ENCODE peak calls at places on chromosomes 12 and 14, in eight cellular contexts. One of them, this sample, is unnamed.

GRCh38 chr12:52203126-52203921 is 11.5 kb upstream of the KRT80 start:
- DNase-seq in Caco-2: peak; percentile 50
- DNase-seq in CD8-positive, alpha-beta T cell: no peak
- DNase-seq in lower leg skin: peak; percentile 96
- DNase-seq in A549: peak; percentile 96
- DNase-seq in psoas muscle: no peak
- DNase-seq in BJ: peak; percentile 65
- DNase-seq in astrocyte: peak; percentile 87
- DNase-seq in this sample: peak; percentile 67

GRCh38 chr12:58105225-58106119 is 164.1 kb downstream of the ATP23 start:
- DNase-seq in A549: peak; percentile 10
- DNase-seq in psoas muscle: no peak
- DNase-seq in CD8-positive, alpha-beta T cell: no peak
- DNase-seq in lower leg skin: no peak
- DNase-seq in astrocyte: peak; percentile 7
- DNase-seq in BJ: no peak
- DNase-seq in Caco-2: no peak
- DNase-seq in this sample: no peak

GRCh38 chr14:70563417-70563816 is 28.6 kb upstream of the ADAM20 start:
- DNase-seq in lower leg skin: no peak
- DNase-seq in psoas muscle: no peak
- DNase-seq in Caco-2: no peak
- DNase-seq in astrocyte: no peak
- DNase-seq in CD8-positive, alpha-beta T cell: no peak
- DNase-seq in A549: no peak
- DNase-seq in BJ: no peak
- DNase-seq in this sample: no peak

GRCh38 chr12:16198884-16199283 is 78.6 kb downstream of the SLC15A5 start:
- DNase-seq in astrocyte: no peak
- DNase-seq in psoas muscle: no peak
- DNase-seq in Caco-2: no peak
- DNase-seq in CD8-positive, alpha-beta T cell: no peak
- DNase-seq in A549: no peak
- DNase-seq in lower leg skin: no peak
- DNase-seq in BJ: no peak
- DNase-seq in this sample: no peak

GRCh38 chr14:60648934-60649814 is at the start of gene SIX1:
- DNase-seq in psoas muscle: peak; percentile 92
- DNase-seq in CD8-positive, alpha-beta T cell: peak; percentile 5
- DNase-seq in Caco-2: peak; percentile 75
- DNase-seq in astrocyte: peak; percentile 84
- DNase-seq in BJ: peak; percentile 56
- DNase-seq in A549: peak; percentile 93
- DNase-seq in lower leg skin: peak; percentile 89
- DNase-seq in this sample: peak; percentile 60

GRCh38 chr12:1318327-1319031 is 275.9 kb downstream of the FBXL14 start:
- DNase-seq in BJ: peak; percentile 29
- DNase-seq in A549: no peak
- DNase-seq in psoas muscle: no peak
- DNase-seq in astrocyte: peak; percentile 62
- DNase-seq in Caco-2: no peak
- DNase-seq in lower leg skin: no peak
- DNase-seq in CD8-positive, alpha-beta T cell: no peak
- DNase-seq in this sample: peak; percentile 29

GRCh38 chr14:21039059-21039422 is 3.1 kb upstream of the RNASE7 start:
- DNase-seq in lower leg skin: peak; percentile 96
- DNase-seq in psoas muscle: peak; percentile 96
- DNase-seq in CD8-positive, alpha-beta T cell: no peak
- DNase-seq in Caco-2: no peak
- DNase-seq in BJ: no peak
- DNase-seq in astrocyte: peak; percentile 49
- DNase-seq in A549: no peak
- DNase-seq in this sample: no peak

GRCh38 chr14:68047910-68048309 is 228.3 kb downstream of the RAD51B start:
- DNase-seq in Caco-2: no peak
- DNase-seq in A549: peak; percentile 50
- DNase-seq in BJ: no peak
- DNase-seq in astrocyte: peak; percentile 63
- DNase-seq in CD8-positive, alpha-beta T cell: no peak
- DNase-seq in psoas muscle: no peak
- DNase-seq in lower leg skin: no peak
- DNase-seq in this sample: peak; percentile 28

GRCh38 chr14:91078095-91078737 is 17.8 kb upstream of the RPS6KA5 start:
- DNase-seq in CD8-positive, alpha-beta T cell: peak; percentile 30
- DNase-seq in BJ: no peak
- DNase-seq in psoas muscle: no peak
- DNase-seq in Caco-2: no peak
- DNase-seq in A549: no peak
- DNase-seq in astrocyte: no peak
- DNase-seq in lower leg skin: peak; percentile 26
- DNase-seq in this sample: no peak

GRCh38 chr12:94297325-94297724 is 148.9 kb downstream of the PLXNC1 start:
- DNase-seq in lower leg skin: no peak
- DNase-seq in psoas muscle: no peak
- DNase-seq in Caco-2: no peak
- DNase-seq in CD8-positive, alpha-beta T cell: no peak
- DNase-seq in BJ: no peak
- DNase-seq in astrocyte: no peak
- DNase-seq in A549: no peak
- DNase-seq in this sample: no peak

GRCh38 chr14:59244581-59244980 is 56.1 kb downstream of the DAAM1 start:
- DNase-seq in lower leg skin: no peak
- DNase-seq in Caco-2: no peak
- DNase-seq in BJ: no peak
- DNase-seq in CD8-positive, alpha-beta T cell: no peak
- DNase-seq in A549: no peak
- DNase-seq in psoas muscle: no peak
- DNase-seq in astrocyte: no peak
- DNase-seq in this sample: no peak

DNA sequence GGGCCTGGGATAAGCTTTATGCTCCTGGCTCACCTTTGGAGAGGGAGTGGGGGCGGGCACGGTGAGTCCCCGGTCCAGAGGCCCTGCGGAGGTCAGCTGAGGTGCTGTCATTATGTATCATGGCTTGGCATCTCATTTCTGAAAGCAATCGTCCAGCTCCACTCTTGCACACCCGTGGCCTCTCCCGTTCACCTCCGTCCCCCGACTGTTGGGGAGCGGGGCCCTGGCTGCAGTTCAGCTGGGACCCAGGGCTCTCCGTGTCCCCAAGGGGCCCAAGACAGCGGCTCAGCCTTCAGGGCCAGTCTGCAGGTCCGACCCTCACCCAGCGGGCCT is 10.6 kb downstream of the BMP4 start:
- DNase-seq in astrocyte: no peak
- DNase-seq in A549: no peak
- DNase-seq in Caco-2: no peak
- DNase-seq in CD8-positive, alpha-beta T cell: no peak
- DNase-seq in BJ: no peak
- DNase-seq in psoas muscle: no peak
- DNase-seq in lower leg skin: no peak
- DNase-seq in this sample: no peak
- H3K4me3 ChIP-seq in astrocyte: no peak overlapping the region
- H3K4me3 ChIP-seq in A549: no peak overlapping the region
- H3K4me3 ChIP-seq in Caco-2: no peak overlapping the region
- H3K4me3 ChIP-seq in CD8-positive, alpha-beta T cell: no peak overlapping the region
- H3K4me3 ChIP-seq in BJ: no peak overlapping the region
- H3K4me3 ChIP-seq in psoas muscle: no peak overlapping the region
- H3K4me3 ChIP-seq in lower leg skin: no peak overlapping the region
- H3K4me3 ChIP-seq in this sample: no peak overlapping the region

DNA sequence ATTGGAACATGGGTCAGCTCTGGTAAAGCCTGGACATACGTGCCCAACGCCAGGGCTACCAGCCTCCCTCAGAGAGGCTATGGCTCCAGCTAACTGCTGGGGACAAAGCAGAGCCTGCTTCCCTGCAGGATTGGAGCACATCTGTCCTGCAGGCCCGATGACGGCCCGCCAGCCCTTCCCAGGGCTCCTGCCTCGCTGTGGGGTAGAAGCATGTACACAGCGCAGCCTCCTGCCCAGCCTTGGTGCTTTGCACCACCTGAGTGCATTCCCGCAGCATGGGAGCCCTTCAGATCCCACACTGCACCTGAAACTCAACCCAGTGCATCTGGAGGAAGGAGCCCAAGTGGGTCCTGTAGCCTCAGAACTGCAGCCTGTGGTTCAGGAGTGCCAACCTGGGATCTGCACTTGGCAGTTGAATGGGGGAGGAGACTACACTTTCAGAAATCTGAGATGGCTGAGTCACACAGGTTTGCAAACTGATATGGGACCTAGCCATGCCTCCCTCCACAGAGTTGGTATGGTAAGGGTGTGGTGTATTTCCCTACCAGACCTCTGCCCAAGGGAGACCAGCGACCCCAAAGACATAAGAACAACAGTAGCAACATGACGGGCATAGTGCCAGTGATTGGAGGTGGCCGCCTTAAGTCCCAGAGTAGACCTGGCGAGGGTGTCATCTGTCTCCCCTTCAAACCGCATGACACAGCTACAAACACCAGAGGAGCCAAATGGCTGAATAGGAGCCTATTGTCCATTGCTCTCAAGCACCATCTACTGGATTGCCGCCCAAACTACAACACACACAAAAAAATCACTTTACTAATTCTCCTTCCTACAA is 273.9 kb upstream of the MIS18BP1 start:
- DNase-seq in BJ: no peak
- DNase-seq in astrocyte: no peak
- DNase-seq in A549: peak; percentile 57
- DNase-seq in psoas muscle: peak; percentile 35
- DNase-seq in CD8-positive, alpha-beta T cell: no peak
- DNase-seq in Caco-2: peak; percentile 46
- DNase-seq in lower leg skin: no peak
- DNase-seq in this sample: no peak
- TF ChIP-seq CTCF in BJ: peak; percentile 39
- TF ChIP-seq CTCF in astrocyte: peak; percentile 32
- TF ChIP-seq CTCF in A549: peak; percentile 42
- TF ChIP-seq CTCF in psoas muscle: peak; percentile 38
- TF ChIP-seq CTCF in CD8-positive, alpha-beta T cell: no peak
- TF ChIP-seq CTCF in Caco-2: peak; percentile 69
- TF ChIP-seq CTCF in lower leg skin: no peak
- TF ChIP-seq CTCF in this sample: no peak

DNA sequence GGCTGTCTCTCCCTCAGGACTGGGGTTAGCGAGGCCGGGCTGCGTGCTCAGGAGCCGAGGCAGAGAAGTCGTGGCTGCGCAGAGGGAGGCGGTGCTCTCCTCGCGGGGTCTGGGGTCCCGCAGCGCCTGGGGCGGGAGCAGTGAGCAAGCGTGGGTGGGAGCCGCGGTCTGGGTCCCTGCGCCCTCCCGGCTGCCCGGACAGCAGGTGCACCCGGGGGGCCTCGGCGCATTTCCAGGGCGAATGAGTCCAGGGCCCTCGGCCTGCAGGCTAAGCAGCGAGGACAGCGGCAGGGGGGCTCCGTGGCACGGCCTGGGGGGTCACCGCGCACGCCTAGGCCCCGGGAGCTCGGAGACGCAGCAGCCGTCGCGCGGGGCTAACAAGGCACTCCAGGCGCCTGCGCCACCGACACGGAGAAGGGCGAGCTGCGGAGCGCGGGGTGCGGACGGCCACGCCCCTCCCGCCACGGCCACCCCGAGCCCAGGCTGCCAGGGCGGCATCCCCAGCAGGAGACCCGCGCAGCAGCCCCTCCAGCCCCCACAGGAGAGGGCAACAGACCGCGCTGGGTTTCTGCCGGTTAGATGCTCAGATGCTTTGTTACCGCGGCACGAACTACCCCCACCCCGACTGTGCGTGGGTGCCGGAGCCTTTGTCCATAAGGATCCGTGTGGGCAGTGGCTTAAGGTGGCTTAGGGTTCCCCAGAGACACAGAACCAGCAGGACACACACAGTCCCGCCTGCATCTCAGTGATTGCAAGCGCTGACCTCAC is 117.7 kb upstream of the C14orf180 start:
- DNase-seq in astrocyte: no peak
- DNase-seq in BJ: no peak
- DNase-seq in A549: no peak
- DNase-seq in psoas muscle: no peak
- DNase-seq in Caco-2: no peak
- DNase-seq in CD8-positive, alpha-beta T cell: no peak
- DNase-seq in lower leg skin: peak; percentile 82
- DNase-seq in this sample: no peak
- H3K4me3 ChIP-seq in astrocyte: no peak overlapping the region
- H3K4me3 ChIP-seq in BJ: no peak overlapping the region
- H3K4me3 ChIP-seq in A549: peak overlapping the region; percentile 34
- H3K4me3 ChIP-seq in psoas muscle: peak overlapping the region; percentile 44
- H3K4me3 ChIP-seq in Caco-2: no peak overlapping the region
- H3K4me3 ChIP-seq in CD8-positive, alpha-beta T cell: no peak overlapping the region
- H3K4me3 ChIP-seq in lower leg skin: no peak overlapping the region
- H3K4me3 ChIP-seq in this sample: no peak overlapping the region

GRCh38 chr12:119544780-119545625 is 48.6 kb upstream of the TMEM233 start:
- DNase-seq in A549: peak; percentile 75
- DNase-seq in BJ: peak; percentile 9
- DNase-seq in astrocyte: peak; percentile 42
- DNase-seq in Caco-2: peak; percentile 47
- DNase-seq in lower leg skin: no peak
- DNase-seq in CD8-positive, alpha-beta T cell: peak; percentile 55
- DNase-seq in psoas muscle: peak; percentile 61
- DNase-seq in this sample: peak; percentile 28
- TF ChIP-seq CTCF in A549: peak; percentile 83
- TF ChIP-seq CTCF in BJ: peak; percentile 81
- TF ChIP-seq CTCF in astrocyte: peak; percentile 89
- TF ChIP-seq CTCF in Caco-2: peak; percentile 74
- TF ChIP-seq CTCF in lower leg skin: no peak
- TF ChIP-seq CTCF in CD8-positive, alpha-beta T cell: peak; percentile 84
- TF ChIP-seq CTCF in psoas muscle: peak; percentile 84
- TF ChIP-seq CTCF in this sample: peak; percentile 71

GRCh38 chr12:14393736-14394135 is 28.3 kb downstream of the ATF7IP start:
- DNase-seq in astrocyte: peak; percentile 64
- DNase-seq in BJ: no peak
- DNase-seq in lower leg skin: no peak
- DNase-seq in psoas muscle: no peak
- DNase-seq in Caco-2: no peak
- DNase-seq in A549: no peak
- DNase-seq in CD8-positive, alpha-beta T cell: no peak
- DNase-seq in this sample: no peak
- H3K4me3 ChIP-seq in astrocyte: no peak overlapping the region
- H3K4me3 ChIP-seq in BJ: no peak overlapping the region
- H3K4me3 ChIP-seq in lower leg skin: no peak overlapping the region
- H3K4me3 ChIP-seq in psoas muscle: peak overlapping the region; percentile 35
- H3K4me3 ChIP-seq in Caco-2: no peak overlapping the region
- H3K4me3 ChIP-seq in A549: peak overlapping the region; percentile 19
- H3K4me3 ChIP-seq in CD8-positive, alpha-beta T cell: no peak overlapping the region
- H3K4me3 ChIP-seq in this sample: no peak overlapping the region

GRCh38 chr14:82052778-82053177 is 519.1 kb upstream of the SEL1L start:
- DNase-seq in lower leg skin: no peak
- DNase-seq in astrocyte: no peak
- DNase-seq in Caco-2: no peak
- DNase-seq in CD8-positive, alpha-beta T cell: no peak
- DNase-seq in psoas muscle: no peak
- DNase-seq in BJ: no peak
- DNase-seq in A549: no peak
- DNase-seq in this sample: no peak
- TF ChIP-seq CTCF in lower leg skin: no peak
- TF ChIP-seq CTCF in astrocyte: no peak
- TF ChIP-seq CTCF in Caco-2: no peak
- TF ChIP-seq CTCF in CD8-positive, alpha-beta T cell: no peak
- TF ChIP-seq CTCF in psoas muscle: no peak
- TF ChIP-seq CTCF in BJ: no peak
- TF ChIP-seq CTCF in A549: no peak
- TF ChIP-seq CTCF in this sample: no peak

This sample was measured in AG04449.